ENCODE peak calls at places on chromosome 2, in ten cellular contexts. N is A549, Y is stomach, V is sigmoid colon, M is prostate gland, D is thyroid gland, X is transverse colon, G is uterus, L is ovary, E is adrenal gland. B is an unnamed sample.

GRCh38 chr2:101900375-101900774 is 91.4 kb upstream of the IL1R2 start:
- DNase-seq in G (no peak), M (no peak), L (no peak), X (no peak), D (no peak), Y (no peak), N (no peak), E (no peak), V (no peak), B (no peak)

GRCh38 chr2:197847666-197848401 is 43.4 kb downstream of the PLCL1 start:
- DNase-seq in Y (no peak), L (no peak), V (no peak), M (no peak), G (no peak), X (no peak), E (no peak), D (no peak), N (no peak), B (no peak)

GRCh38 chr2:209946539-209946938 is 55.9 kb upstream of the RPE start:
- DNase-seq in X (no peak), N (no peak), E (no peak), D (no peak), L (no peak), Y (no peak), M (peak), G (no peak), V (no peak), B (no peak)

GRCh38 chr2:127479866-127480743 is 46.2 kb downstream of the IWS1 start:
- DNase-seq in M (no peak), N (no peak), X (no peak), V (no peak), L (no peak), D (no peak), Y (no peak), E (no peak), G (no peak), B (no peak)

GRCh38 chr2:129801575-129801974 is 177.9 kb upstream of the RAB6C start:
- DNase-seq in V (no peak), M (no peak), N (peak), E (no peak), G (no peak), D (no peak), Y (no peak), L (no peak), X (no peak), B (no peak)

GRCh38 chr2:135820003-135820618 is 16.9 kb downstream of the LCT start:
- DNase-seq in E (no peak), M (no peak), X (no peak), N (no peak), V (no peak), D (no peak), Y (no peak), G (no peak), L (no peak), B (no peak)

GRCh38 chr2:156892449-156893335 is 364.8 kb upstream of the GALNT5 start:
- DNase-seq in E (no peak), D (peak), X (no peak), Y (no peak), G (no peak), L (no peak), N (peak), M (peak), V (no peak), B (peak)

GRCh38 chr2:85791704-85792565 is 38.1 kb downstream of the ATOH8 start:
- DNase-seq in Y (no peak), G (no peak), V (peak), N (no peak), X (peak), L (peak), E (no peak), D (no peak), M (no peak), B (no peak)

GRCh38 chr2:209348453-209348852 is 75.4 kb upstream of the MAP2 start:
- DNase-seq in E (no peak), X (no peak), N (no peak), Y (no peak), D (no peak), L (no peak), G (no peak), V (no peak), M (no peak), B (no peak)

GRCh38 chr2:85368921-85369320 is 14.4 kb downstream of the ELMOD3 start:
- DNase-seq in D (no peak), E (no peak), M (no peak), Y (no peak), L (no peak), V (no peak), G (no peak), X (no peak), N (no peak), B (no peak)

GRCh38 chr2:38524580-38524979 is 78.1 kb downstream of the HNRNPLL start:
- DNase-seq in Y (no peak), D (no peak), G (no peak), X (no peak), L (no peak), E (no peak), M (no peak), N (no peak), V (no peak), B (no peak)

GRCh38 chr2:171409436-171409971 is 24.3 kb downstream of the METTL8 start:
- DNase-seq in E (no peak), V (no peak), L (no peak), X (no peak), N (no peak), M (no peak), Y (no peak), G (no peak), D (no peak), B (no peak)

GRCh38 chr2:177816740-177817139 is 255.8 kb downstream of the PDE11A start:
- DNase-seq in N (no peak), L (no peak), G (no peak), D (no peak), M (no peak), Y (no peak), E (no peak), V (no peak), X (no peak), B (no peak)

GRCh38 chr2:95047629-95048510 is 22.4 kb downstream of the MAL start:
- DNase-seq in L (no peak), M (no peak), V (peak), D (peak), E (no peak), N (no peak), Y (peak), G (no peak), X (no peak), B (no peak)

GRCh38 chr2:82320296-82320695 is 2015.7 kb upstream of the LRRTM1 start:
- DNase-seq in L (no peak), X (no peak), N (no peak), E (no peak), V (no peak), G (no peak), M (no peak), Y (no peak), D (no peak), B (no peak)

GRCh38 chr2:184681642-184682321 is 83.5 kb downstream of the ZNF804A start:
- DNase-seq in M (no peak), L (no peak), X (no peak), V (no peak), N (no peak), G (no peak), D (no peak), Y (no peak), E (no peak), B (no peak)

GRCh38 chr2:178523596-178524134 is 43.4 kb downstream of the PLEKHA3 start:
- DNase-seq in G (no peak), E (no peak), Y (no peak), L (no peak), M (no peak), X (no peak), V (no peak), N (no peak), D (no peak), B (no peak)

GRCh38 chr2:117820444-117820843 is 6.0 kb downstream of the DDX18 start:
- DNase-seq in X (no peak), E (no peak), M (no peak), L (no peak), G (no peak), D (no peak), N (no peak), Y (no peak), V (no peak), B (no peak)

GRCh38 chr2:68196120-68196716 is 38.5 kb downstream of the PNO1 start:
- DNase-seq in Y (no peak), V (peak), D (no peak), N (peak), X (peak), E (no peak), G (peak), L (no peak), M (peak), B (peak)

GRCh38 chr2:209688388-209688787 is 83.2 kb upstream of the UNC80 start:
- DNase-seq in N (no peak), D (no peak), L (no peak), Y (no peak), M (no peak), E (no peak), G (no peak), V (no peak), X (no peak), B (no peak)

GRCh38 chr2:43023791-43024514 is 202.5 kb downstream of the ZFP36L2 start:
- DNase-seq in N (no peak), G (no peak), E (no peak), Y (no peak), L (peak), D (no peak), V (no peak), X (no peak), M (no peak), B (no peak)

GRCh38 chr2:174263989-174264388 is 15.7 kb upstream of the OLA1 start:
- DNase-seq in E (peak), M (no peak), X (no peak), L (no peak), V (no peak), Y (no peak), G (no peak), N (peak), D (no peak), B (no peak)

GRCh38 chr2:54329482-54330225 is 73.6 kb upstream of the TSPYL6 start:
- DNase-seq in E (no peak), Y (no peak), G (no peak), V (no peak), X (no peak), M (no peak), L (no peak), N (no peak), D (no peak), B (peak)

GRCh38 chr2:201855356-201855755 is 49.0 kb downstream of the CDK15 start:
- DNase-seq in N (no peak), D (no peak), E (no peak), V (no peak), M (no peak), X (no peak), Y (no peak), G (no peak), L (no peak), B (no peak)

GRCh38 chr2:201852878-201853415 is 46.6 kb downstream of the CDK15 start:
- DNase-seq in V (no peak), G (no peak), N (peak), M (no peak), E (no peak), D (no peak), Y (no peak), L (no peak), X (no peak), B (no peak)

GRCh38 chr2:201856561-201856960 is 50.2 kb downstream of the CDK15 start:
- DNase-seq in N (no peak), L (no peak), X (no peak), Y (no peak), V (no peak), M (no peak), E (no peak), G (no peak), D (no peak), B (no peak)

GRCh38 chr2:201854221-201854801 is 48.0 kb downstream of the CDK15 start:
- DNase-seq in N (no peak), G (no peak), E (no peak), Y (no peak), L (no peak), M (no peak), X (no peak), D (no peak), V (no peak), B (no peak)

GRCh38 chr2:201854841-201855240 is 48.5 kb downstream of the CDK15 start:
- DNase-seq in D (no peak), V (no peak), N (no peak), M (no peak), E (no peak), G (no peak), Y (no peak), L (no peak), X (no peak), B (no peak)
- TF ChIP-seq POLR2A in D (no peak), V (no peak), N (no peak), M (no peak), E (no peak), G (no peak), Y (no peak), L (no peak), X (no peak), B (no peak)

GRCh38 chr2:142914507-142915313 is 37.2 kb downstream of the KYNU start:
- DNase-seq in D (no peak), N (no peak), V (no peak), Y (no peak), L (no peak), X (no peak), G (no peak), E (no peak), M (no peak), B (no peak)
- TF ChIP-seq POLR2A in D (no peak), N (no peak), V (no peak), Y (no peak), L (no peak), X (no peak), G (no peak), E (no peak), M (no peak), B (no peak)

DNA sequence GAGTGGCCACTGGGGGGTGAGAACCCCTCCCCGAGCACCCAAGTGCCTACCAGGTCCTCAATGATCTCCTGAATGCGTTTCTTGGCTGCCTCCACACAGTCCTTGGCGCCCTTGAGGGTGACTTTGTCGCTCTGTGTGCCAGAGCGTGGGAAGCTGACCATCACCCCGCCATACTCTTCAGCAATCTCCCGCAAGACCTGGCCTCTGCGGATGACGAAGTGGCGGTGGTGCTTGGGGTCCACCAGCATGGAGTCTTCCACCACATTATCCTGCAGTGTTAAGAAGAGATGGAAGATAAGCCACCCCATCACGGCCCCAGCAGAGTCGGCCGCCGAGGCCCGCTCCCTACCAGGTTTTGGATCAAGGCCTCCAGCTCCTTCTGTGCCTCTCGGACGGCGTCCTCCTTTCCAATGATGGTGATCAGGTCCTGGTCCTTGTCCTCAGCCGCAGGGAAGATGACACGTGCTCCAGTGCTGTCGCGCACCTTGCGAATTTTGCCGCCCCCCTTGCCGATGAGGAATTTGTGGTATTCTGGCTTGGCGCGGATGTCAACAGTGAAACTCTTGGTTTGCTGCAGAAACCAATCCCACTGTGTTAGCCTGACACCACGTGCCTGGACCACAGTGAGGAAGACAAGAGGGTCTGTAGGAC is 51.2 kb downstream of the ANO7 start:
- DNase-seq in V (no peak), L (no peak), E (no peak), X (no peak), G (no peak), N (no peak), M (no peak), Y (no peak), D (no peak), B (no peak)
- TF ChIP-seq POLR2A in V (no peak), L (no peak), E (no peak), X (no peak), G (no peak), N (no peak), M (no peak), Y (no peak), D (no peak), B (no peak)

DNA sequence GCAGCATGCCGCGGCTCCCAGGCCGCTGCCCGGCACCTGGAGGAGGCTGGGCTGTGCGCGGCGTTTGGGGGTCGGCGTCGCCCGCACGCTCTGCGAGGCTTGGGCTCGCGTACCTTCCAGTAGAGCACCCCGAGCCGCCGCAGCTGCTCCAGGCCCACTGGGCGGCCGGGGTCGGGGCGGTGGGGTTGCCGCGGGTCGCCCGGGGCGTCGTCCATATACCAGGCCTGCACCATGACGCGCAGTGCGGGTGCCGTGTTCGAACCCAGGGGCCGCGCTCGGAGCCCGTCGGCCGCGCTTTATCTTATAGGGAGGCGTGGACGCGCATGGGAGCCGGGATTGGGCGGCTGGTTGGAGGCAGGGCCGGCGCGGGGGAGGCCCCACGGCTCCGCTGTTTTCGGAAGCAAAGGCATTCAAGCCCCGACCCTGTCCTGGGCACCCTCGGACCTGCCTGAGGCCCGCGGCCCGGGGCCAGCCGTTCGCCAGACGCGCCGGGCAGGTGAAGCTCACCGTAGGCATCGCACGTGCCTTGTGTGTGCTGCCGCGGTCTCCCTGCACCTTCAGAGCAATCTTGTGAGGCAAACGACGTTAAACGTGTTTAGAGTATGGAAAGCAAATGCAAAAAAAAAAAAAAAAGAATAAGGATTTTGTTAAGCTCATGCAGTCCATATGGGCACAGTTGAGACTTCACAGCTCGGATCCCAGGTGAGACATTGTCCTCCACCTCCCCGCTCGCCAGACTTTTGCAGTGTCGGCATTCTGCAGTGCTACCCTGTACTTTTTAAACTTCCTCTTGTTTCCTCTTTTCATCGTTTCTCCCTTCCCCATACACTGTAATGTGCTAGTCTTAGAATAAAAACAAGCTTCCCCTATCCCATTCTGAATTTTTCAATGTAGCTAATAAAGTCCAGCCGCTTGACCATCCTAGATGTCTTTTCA is at the start of gene ADI1:
- DNase-seq in M (peak), V (peak), L (peak), X (peak), D (peak), Y (peak), N (peak), G (peak), E (peak), B (peak)
- TF ChIP-seq POLR2A in M (peak), V (peak), L (peak), X (peak), D (peak), Y (no peak), N (peak), G (peak), E (peak), B (peak)

GRCh38 chr2:238864207-238865014 is 16.5 kb downstream of the TWIST2 start:
- DNase-seq in Y (peak), X (peak), L (peak), M (peak), D (no peak), V (peak), E (peak), N (peak), G (peak), B (no peak)
- TF ChIP-seq POLR2A in Y (no peak), X (no peak), L (no peak), M (no peak), D (no peak), V (no peak), E (peak), N (peak), G (peak), B (no peak)

GRCh38 chr2:144830543-144830942 is 310.6 kb upstream of the ZEB2 start:
- DNase-seq in X (no peak), G (no peak), E (no peak), D (no peak), Y (no peak), L (no peak), N (no peak), M (no peak), V (no peak), B (no peak)
- TF ChIP-seq POLR2A in X (no peak), G (no peak), E (no peak), D (no peak), Y (no peak), L (no peak), N (no peak), M (no peak), V (no peak), B (no peak)

GRCh38 chr2:200811336-200812121 is at the start of gene BZW1:
- DNase-seq in Y (peak), L (peak), X (peak), E (peak), V (peak), G (peak), N (peak), M (peak), D (peak), B (peak)

GRCh38 chr2:200814917-200815316 is 3.2 kb downstream of the BZW1 start:
- DNase-seq in D (no peak), G (no peak), X (no peak), Y (no peak), E (no peak), M (no peak), N (no peak), V (no peak), L (no peak), B (no peak)

GRCh38 chr2:200810967-200811335 is 759 bp upstream of the BZW1 start:
- DNase-seq in V (no peak), L (no peak), Y (no peak), N (no peak), M (no peak), E (no peak), D (no peak), X (no peak), G (no peak), B (no peak)

GRCh38 chr2:200812122-200813022 is 662 bp downstream of the BZW1 start:
- DNase-seq in L (peak), Y (peak), D (peak), X (peak), E (peak), M (peak), N (peak), G (peak), V (peak), B (peak)

GRCh38 chr2:200814276-200814815 is 2.6 kb downstream of the BZW1 start:
- DNase-seq in E (no peak), G (no peak), N (no peak), X (no peak), Y (no peak), L (no peak), V (no peak), M (no peak), D (no peak), B (no peak)
- TF ChIP-seq POLR2A in E (no peak), G (no peak), N (no peak), X (no peak), Y (no peak), L (no peak), V (no peak), M (no peak), D (no peak), B (no peak)

GRCh38 chr2:150475479-150476212 is 11.8 kb downstream of the RND3 start:
- DNase-seq in E (no peak), L (no peak), V (no peak), M (no peak), G (no peak), N (no peak), X (no peak), D (no peak), Y (no peak), B (no peak)

GRCh38 chr2:150476213-150476740 is 11.2 kb downstream of the RND3 start:
- DNase-seq in G (no peak), N (no peak), V (no peak), D (no peak), X (no peak), E (no peak), M (no peak), Y (no peak), L (no peak), B (no peak)

GRCh38 chr2:150473767-150474166 is 13.7 kb downstream of the RND3 start:
- DNase-seq in D (no peak), E (no peak), L (no peak), Y (no peak), V (no peak), M (no peak), N (no peak), X (no peak), G (no peak), B (no peak)

GRCh38 chr2:150472122-150472899 is 15.2 kb downstream of the RND3 start:
- DNase-seq in N (peak), L (no peak), X (peak), M (no peak), D (no peak), E (peak), Y (peak), G (no peak), V (peak), B (no peak)

GRCh38 chr2:150474326-150475074 is 13.0 kb downstream of the RND3 start:
- DNase-seq in G (no peak), M (no peak), V (no peak), N (no peak), X (no peak), D (no peak), E (no peak), Y (no peak), L (no peak), B (no peak)
- TF ChIP-seq POLR2A in G (no peak), M (no peak), V (no peak), N (no peak), X (no peak), D (no peak), E (no peak), Y (no peak), L (no peak), B (no peak)